ENCODE peak calls at places on chromosomes 6 and 20, in six cellular contexts. Q is heart left ventricle, J is HepG2, O is suprapubic skin, F is HCT116, Y is testis. B is an unnamed sample. For H3K4me1 and H3K36me3, the result is how much of the 10 kb centered on the place peaks cover.

GRCh38 chr20:10863337-10864060 is 189.7 kb upstream of the JAG1 start:
- DNase-seq in J (no peak), O (no peak), Y (no peak), F (peak), Q (peak), B (no peak)

GRCh38 chr6:111610548-111611172 is 5.0 kb upstream of the TRAF3IP2 start:
- DNase-seq in Y (no peak), J (peak), F (no peak), O (no peak), Q (no peak), B (no peak)

GRCh38 chr6:64969139-64969538 is 737.9 kb downstream of the EYS start:
- DNase-seq in Y (no peak), Q (no peak), F (no peak), J (no peak), O (no peak), B (no peak)

GRCh38 chr6:126811307-126811706 is 307.2 kb upstream of the RSPO3 start:
- DNase-seq in F (no peak), J (no peak), Y (no peak), Q (no peak), O (no peak), B (no peak)

GRCh38 chr6:145948328-145948727 is 15.8 kb downstream of the SHPRH start:
- DNase-seq in Y (no peak), O (no peak), F (no peak), Q (no peak), J (no peak), B (no peak)

GRCh38 chr20:50569864-50570836 is 60.0 kb downstream of the PTPN1 start:
- DNase-seq in O (peak), Y (peak), Q (no peak), F (peak), J (peak), B (peak)

GRCh38 chr6:36907781-36908180 is 22.0 kb downstream of the C6orf89 start:
- DNase-seq in O (no peak), F (no peak), Y (peak), Q (peak), J (no peak), B (peak)

GRCh38 chr6:13508711-13509705 is 21.6 kb upstream of the GFOD1 start:
- DNase-seq in Y (no peak), Q (no peak), O (no peak), F (no peak), J (no peak), B (no peak)

GRCh38 chr6:65623569-65623968 is 83.5 kb downstream of the EYS start:
- DNase-seq in Q (no peak), J (no peak), Y (no peak), F (no peak), O (no peak), B (no peak)

GRCh38 chr6:164439331-164439730 is 870.1 kb downstream of the C6orf118 start:
- DNase-seq in J (no peak), F (no peak), Q (no peak), O (no peak), Y (no peak), B (no peak)

GRCh38 chr20:37344506-37345338 is 1.2 kb upstream of the SRC start:
- DNase-seq in O (peak), Y (no peak), Q (no peak), J (peak), F (no peak), B (peak)

GRCh38 chr20:60559462-60559861 is 601.2 kb downstream of the CDH26 start:
- DNase-seq in F (no peak), J (no peak), Y (no peak), Q (no peak), O (no peak), B (peak)

GRCh38 chr6:42314571-42314950 is 96.9 kb upstream of the MRPS10 start:
- DNase-seq in J (no peak), Y (no peak), F (no peak), O (no peak), Q (no peak), B (no peak)

GRCh38 chr20:17655286-17655651 is 26.8 kb downstream of the RRBP1 start:
- DNase-seq in O (no peak), J (no peak), F (no peak), Y (no peak), Q (peak), B (no peak)

GRCh38 chr20:17655865-17656489 is 26.1 kb downstream of the RRBP1 start:
- DNase-seq in O (no peak), Q (peak), F (no peak), J (no peak), Y (no peak), B (no peak)

GRCh38 chr20:17654649-17655285 is 27.3 kb downstream of the RRBP1 start:
- DNase-seq in Q (peak), J (peak), Y (peak), F (no peak), O (no peak), B (no peak)

GRCh38 chr20:17652411-17652810 is 29.6 kb downstream of the RRBP1 start:
- DNase-seq in Y (no peak), F (no peak), O (no peak), J (no peak), Q (peak), B (no peak)

GRCh38 chr20:17653835-17654648 is 28.0 kb downstream of the RRBP1 start:
- DNase-seq in F (no peak), J (no peak), Q (peak), Y (no peak), O (no peak), B (no peak)
- H3K4me1 ChIP-seq in F (under half), J (under half), Q (under half), Y (under half), O (under half), B (under half)

GRCh38 chr6:29729774-29730328 is 6.6 kb downstream of the HLA-F start:
- DNase-seq in O (no peak), Y (no peak), Q (no peak), F (no peak), J (no peak), B (no peak)
- TF ChIP-seq POLR2A in O (no peak), Y (no peak), Q (no peak), F (no peak), J (no peak), B (no peak)

GRCh38 chr20:41475507-41475906 is 108.9 kb upstream of the EMILIN3 start:
- DNase-seq in Y (no peak), O (no peak), Q (no peak), F (no peak), J (no peak), B (no peak)

GRCh38 chr20:41480054-41480770 is 113.6 kb upstream of the EMILIN3 start:
- DNase-seq in Q (no peak), Y (no peak), J (no peak), O (no peak), F (no peak), B (no peak)

GRCh38 chr20:41479113-41479512 is 112.5 kb upstream of the EMILIN3 start:
- DNase-seq in Y (no peak), Q (no peak), F (no peak), J (no peak), O (no peak), B (no peak)

GRCh38 chr20:41476013-41476441 is 109.4 kb upstream of the EMILIN3 start:
- DNase-seq in Y (peak), F (no peak), J (no peak), O (no peak), Q (peak), B (no peak)

DNA sequence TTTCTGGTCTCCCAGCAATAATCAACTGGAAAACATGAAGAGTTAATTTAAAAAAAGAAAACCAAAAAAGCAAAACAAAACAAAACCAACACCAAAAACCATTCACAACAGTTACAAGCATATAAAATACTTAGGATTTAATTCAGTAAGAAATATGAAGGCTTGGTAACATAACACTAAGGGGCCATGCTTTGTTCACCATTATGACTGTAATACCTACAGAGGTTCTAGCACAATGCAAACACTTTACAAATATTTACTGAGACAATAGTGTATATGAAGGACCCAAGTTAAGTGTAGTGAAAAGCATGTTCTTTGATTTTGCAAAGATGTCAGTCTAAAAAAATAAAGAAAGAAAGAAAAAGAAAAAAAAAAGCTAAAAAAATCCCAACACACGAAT is 109.8 kb upstream of the EMILIN3 start:
- DNase-seq in O (no peak), Y (no peak), Q (no peak), J (no peak), F (no peak), B (no peak)
- H3K36me3 ChIP-seq in O (under half), Y (under half), Q (under half), J (under half), F (under half), B (under half)

DNA sequence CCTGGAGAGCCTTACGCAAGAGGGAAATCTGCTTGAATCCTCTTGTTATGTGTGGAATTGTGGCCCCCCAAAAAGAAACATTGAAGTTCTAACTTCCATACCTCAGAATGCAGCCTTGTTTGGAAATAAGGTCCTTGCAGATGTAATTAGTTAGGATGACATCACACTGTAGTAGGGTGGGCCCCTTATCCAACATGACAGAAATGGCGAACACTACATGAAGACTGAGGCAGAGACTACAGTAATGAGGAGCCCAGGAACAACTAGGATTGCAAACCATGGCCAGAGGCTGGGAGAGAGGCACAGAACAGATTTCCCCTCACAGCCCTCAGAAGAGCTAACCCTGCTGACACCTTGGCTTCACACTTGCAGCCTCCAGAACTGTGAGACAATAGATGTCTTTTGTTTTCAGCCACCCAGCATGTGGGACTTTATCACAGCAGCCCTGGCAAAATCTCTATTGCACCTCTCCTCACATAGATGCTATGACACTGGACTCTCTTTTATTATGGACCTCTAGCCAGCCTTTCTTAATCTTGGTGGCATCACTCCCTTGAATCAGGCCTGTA is 29.8 kb downstream of the HIVEP2 start:
- DNase-seq in O (no peak), Q (no peak), Y (no peak), F (no peak), J (no peak), B (no peak)
- H3K4me1 ChIP-seq in O (under half), Q (under half), Y (under half), F (under half), J (under half), B (under half)

DNA sequence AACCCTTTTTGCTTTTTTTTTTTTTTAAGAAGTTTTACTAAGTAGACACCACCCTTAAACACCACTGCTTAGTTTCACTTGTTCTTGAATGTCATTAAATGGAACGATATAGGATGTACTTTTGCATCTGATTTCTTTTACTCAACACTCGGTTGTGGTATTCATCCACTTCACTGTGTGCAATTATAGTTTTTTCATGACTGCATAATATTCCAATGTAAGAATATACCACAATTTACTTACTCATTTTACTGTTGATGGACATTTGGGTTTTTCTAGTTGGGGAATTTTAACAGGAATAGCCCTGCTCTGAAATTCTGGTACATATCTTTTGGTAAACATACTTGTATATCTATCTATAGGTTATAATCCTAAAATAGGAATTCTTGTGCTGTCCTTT is 29.9 kb downstream of the RTN4IP1 start:
- DNase-seq in F (no peak), Q (no peak), J (no peak), Y (no peak), O (no peak), B (no peak)
- TF ChIP-seq POLR2A in F (no peak), Q (no peak), J (no peak), Y (no peak), O (no peak), B (no peak)

DNA sequence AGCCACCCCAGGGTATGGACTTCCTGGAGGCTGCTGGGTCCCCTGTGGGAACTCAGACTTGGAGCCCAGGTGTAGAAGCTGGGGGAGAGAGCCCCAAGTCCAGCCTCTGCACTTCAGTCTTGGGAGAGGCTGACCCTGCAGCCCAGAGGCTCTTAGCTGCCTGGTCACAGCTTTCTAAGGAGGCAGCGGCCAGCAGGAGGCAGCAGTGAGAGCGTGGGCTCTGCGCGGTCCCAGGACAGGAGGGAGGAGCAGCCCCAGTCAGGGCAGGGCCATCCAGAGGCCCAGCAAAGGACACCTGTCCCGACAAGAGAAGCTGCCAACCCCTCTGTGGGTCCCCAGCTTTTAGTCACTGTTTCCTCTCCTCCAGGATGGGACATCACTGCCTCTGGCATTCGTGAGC is 9.4 kb downstream of the TREML2 start:
- DNase-seq in Q (no peak), F (peak), Y (no peak), J (no peak), O (no peak), B (no peak)
- H3K36me3 ChIP-seq in Q (under half), F (under half), Y (under half), J (under half), O (under half), B (under half)

GRCh38 chr20:53578492-53579222 is 15.0 kb downstream of the ZNF217 start:
- DNase-seq in Y (peak), O (no peak), Q (no peak), F (peak), J (peak), B (no peak)

GRCh38 chr20:53580376-53581111 is 13.1 kb downstream of the ZNF217 start:
- DNase-seq in F (no peak), O (no peak), J (no peak), Q (no peak), Y (no peak), B (peak)

GRCh38 chr20:53579581-53580375 is 13.9 kb downstream of the ZNF217 start:
- DNase-seq in F (no peak), O (no peak), Q (no peak), J (peak), Y (no peak), B (no peak)

GRCh38 chr20:53581444-53582311 is 12.0 kb downstream of the ZNF217 start:
- DNase-seq in J (no peak), Q (peak), F (no peak), Y (no peak), O (no peak), B (peak)

DNA sequence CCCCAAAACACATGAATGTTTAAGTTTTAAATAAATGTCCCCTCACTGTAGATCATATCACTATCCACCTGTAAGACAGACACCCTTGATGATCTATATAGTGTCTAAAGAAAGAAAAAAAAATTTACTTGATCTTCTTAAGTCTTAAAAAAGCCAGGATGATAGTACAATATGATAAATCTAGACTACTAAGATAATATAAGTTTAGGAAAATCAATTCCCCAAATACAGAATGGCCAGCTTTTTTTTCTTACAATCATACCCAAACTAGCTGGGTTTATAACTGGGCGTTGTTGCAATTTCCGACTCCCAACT is 14.4 kb downstream of the ZNF217 start:
- DNase-seq in J (no peak), F (no peak), Y (no peak), O (no peak), Q (no peak), B (no peak)
- H3K4me1 ChIP-seq in J (half or more), F (under half), Y (under half), O (half or more), Q (under half), B (half or more)

GRCh38 chr6:136550045-136550329 is 235 bp downstream of the MAP7 start:
- DNase-seq in Y (peak), J (no peak), O (no peak), Q (no peak), F (no peak), B (no peak)

GRCh38 chr6:136549359-136550044 is 720 bp downstream of the MAP7 start:
- DNase-seq in Y (peak), Q (no peak), O (no peak), J (no peak), F (no peak), B (peak)

GRCh38 chr6:136552054-136552453 is 1.8 kb upstream of the MAP7 start:
- DNase-seq in Q (no peak), J (no peak), O (no peak), F (no peak), Y (no peak), B (no peak)

GRCh38 chr6:136551103-136551502 is 881 bp upstream of the MAP7 start:
- DNase-seq in Q (no peak), O (no peak), J (no peak), F (no peak), Y (peak), B (no peak)

DNA sequence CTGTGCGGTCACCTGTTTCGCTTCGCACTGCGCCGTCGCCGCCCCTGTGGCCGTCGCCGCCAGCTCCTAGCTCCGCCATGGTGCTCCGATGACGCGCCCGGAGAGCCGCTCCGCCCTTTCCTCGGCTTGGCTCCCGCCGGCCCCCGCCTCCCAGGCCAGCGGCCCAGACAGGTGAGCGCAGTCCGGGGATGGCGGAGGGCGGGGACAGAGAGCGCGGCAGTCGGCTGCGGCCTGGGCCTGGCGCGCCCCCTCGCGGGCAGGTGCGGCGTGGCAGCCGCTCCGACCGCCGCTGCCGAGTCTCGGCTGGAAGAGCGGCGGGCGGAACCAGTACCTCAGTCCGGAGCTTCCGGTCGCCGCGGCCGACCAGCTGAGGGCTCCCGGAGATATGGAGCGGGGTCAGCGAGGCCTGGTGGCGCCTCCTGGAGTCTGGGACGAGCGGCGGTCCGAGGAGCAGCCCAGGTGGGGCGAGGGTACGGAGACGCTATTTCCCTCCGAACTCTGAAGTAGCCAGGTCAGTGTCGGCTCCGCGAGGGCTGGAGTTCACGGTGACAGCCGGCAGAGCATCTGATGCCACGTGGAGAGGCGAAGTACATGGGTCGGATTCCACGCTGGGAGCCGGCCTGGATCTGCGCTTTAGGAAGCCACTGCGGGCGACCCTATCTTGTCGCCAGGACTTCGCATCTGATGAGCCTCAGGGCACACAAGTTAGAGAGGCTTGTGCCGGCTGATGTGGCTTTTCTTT is at the start of gene MAP7:
- DNase-seq in Q (peak), F (peak), Y (peak), O (peak), J (no peak), B (peak)
- TF ChIP-seq POLR2A in Q (no peak), F (no peak), Y (no peak), O (no peak), J (no peak), B (no peak)

GRCh38 chr20:62387993-62388635 is 1.2 kb downstream of the RPS21 start:
- DNase-seq in Y (no peak), F (no peak), J (no peak), Q (no peak), O (no peak), B (no peak)

GRCh38 chr20:62390306-62391164 is 3.6 kb downstream of the RPS21 start:
- DNase-seq in Y (no peak), O (no peak), J (no peak), Q (no peak), F (no peak), B (no peak)

GRCh38 chr20:62387219-62387913 is 463 bp downstream of the RPS21 start:
- DNase-seq in O (no peak), F (no peak), J (no peak), Q (no peak), Y (no peak), B (no peak)

GRCh38 chr20:62389601-62390087 is 2.7 kb downstream of the RPS21 start:
- DNase-seq in J (no peak), Q (no peak), Y (no peak), O (no peak), F (no peak), B (no peak)

DNA sequence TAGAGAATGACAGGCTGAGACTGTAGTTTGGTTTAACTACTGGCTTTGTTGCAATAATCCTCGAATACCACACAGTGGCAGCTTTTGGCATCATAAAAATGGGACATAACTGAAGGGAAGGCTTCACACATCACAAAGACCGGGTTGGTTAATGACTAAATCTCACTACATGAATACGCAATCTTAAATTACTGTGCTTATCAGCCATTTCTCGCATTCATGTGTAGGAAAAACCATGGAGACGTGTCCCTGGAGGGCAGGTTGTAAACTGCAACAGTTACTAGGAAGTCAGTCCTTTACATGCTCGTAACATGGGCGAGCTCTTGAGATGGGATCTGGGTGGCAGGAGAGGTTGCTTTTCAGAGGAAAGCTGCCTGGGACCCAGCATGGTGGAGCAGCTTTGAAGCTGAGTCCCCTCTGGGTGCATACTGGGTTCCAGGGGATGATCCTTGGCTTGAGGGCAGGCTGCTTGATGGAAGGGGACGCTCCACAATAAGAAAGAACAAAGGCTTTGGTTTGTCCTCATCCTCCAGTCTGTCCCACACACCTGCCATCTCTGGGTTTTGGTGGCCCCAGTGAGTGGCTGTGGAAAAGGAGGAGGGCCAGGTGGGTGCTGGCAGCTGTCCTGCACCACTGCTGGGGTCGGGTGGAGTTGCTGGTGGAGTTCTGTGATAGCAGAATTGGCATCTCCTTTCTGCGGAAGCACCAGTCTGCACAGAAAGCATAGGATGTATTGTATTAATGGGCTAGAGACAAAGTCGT is 2.1 kb downstream of the RPS21 start:
- DNase-seq in F (no peak), J (no peak), Q (no peak), Y (no peak), O (no peak), B (no peak)
- H3K36me3 ChIP-seq in F (under half), J (under half), Q (under half), Y (under half), O (under half), B (under half)